ENCODE peak calls at places on chromosome 22, in ten cellular contexts. P is GM23248; G is CD8-positive, alpha-beta memory T cell; V is cardiac muscle cell; J is fibroblast of lung; K is naive thymus-derived CD4-positive, alpha-beta T cell; M is psoas muscle; U is right cardiac atrium; W is upper lobe of right lung; Z is A549. A is an unnamed sample.
A peak's percentile ranks its signal among the peaks of the same experiment; 100 is the strongest.

GRCh38 chr22:39486951-39487825 is 14.9 kb upstream of the MIEF1 start:
- DNase-seq in P (peak; percentile 17), G (no peak), V (no peak), J (no peak), K (no peak), M (no peak), U (peak; percentile 63), W (peak; percentile 64), Z (no peak), A (no peak)

GRCh38 chr22:30262917-30263741 is 3.5 kb downstream of the OSM start:
- DNase-seq in P (peak; percentile 68), G (peak; percentile 84), V (peak; percentile 76), J (peak; percentile 57), K (peak; percentile 61), M (peak; percentile 73), U (peak; percentile 88), W (peak; percentile 84), Z (peak; percentile 67), A (peak; percentile 50)

GRCh38 chr22:32745251-32745995 is 56.1 kb upstream of the TIMP3 start:
- DNase-seq in P (peak; percentile 72), G (no peak), V (peak; percentile 48), J (peak; percentile 78), K (no peak), M (peak; percentile 74), U (peak; percentile 74), W (no peak), Z (no peak), A (no peak)

GRCh38 chr22:49768961-49769690 is 58.5 kb downstream of the BRD1 start:
- DNase-seq in P (no peak), G (peak; percentile 42), V (peak; percentile 83), J (peak; percentile 40), K (no peak), M (peak; percentile 62), U (peak; percentile 79), W (peak; percentile 70), Z (no peak), A (no peak)

GRCh38 chr22:42138122-42138770 is 7.6 kb upstream of the CYP2D6 start:
- DNase-seq in P (no peak), G (no peak), V (no peak), J (no peak), K (no peak), M (no peak), U (no peak), W (peak; percentile 52), Z (no peak), A (no peak)

GRCh38 chr22:32407936-32408335 is 4.1 kb downstream of the RTCB start:
- DNase-seq in P (no peak), G (no peak), V (no peak), J (no peak), K (no peak), M (no peak), U (no peak), W (no peak), Z (no peak), A (peak; percentile 88)

GRCh38 chr22:17303840-17304779 is 65.2 kb upstream of the CECR2 start:
- DNase-seq in P (no peak), G (peak; percentile 77), V (no peak), J (no peak), K (peak; percentile 30), M (no peak), U (no peak), W (no peak), Z (no peak), A (no peak)

GRCh38 chr22:38239101-38239761 is 33.6 kb downstream of the TMEM184B start:
- DNase-seq in P (peak; percentile 98), G (no peak), V (peak; percentile 77), J (peak; percentile 95), K (no peak), M (no peak), U (peak; percentile 56), W (peak; percentile 74), Z (peak; percentile 71), A (peak; percentile 64)

GRCh38 chr22:27880778-27881394 is 38.2 kb downstream of the PITPNB start:
- DNase-seq in P (peak; percentile 76), G (no peak), V (peak; percentile 87), J (peak; percentile 71), K (peak; percentile 26), M (no peak), U (no peak), W (no peak), Z (peak; percentile 52), A (peak; percentile 64)

GRCh38 chr22:47484960-47485571 is 722.6 kb downstream of the TBC1D22A start:
- DNase-seq in P (no peak), G (no peak), V (no peak), J (no peak), K (no peak), M (no peak), U (no peak), W (no peak), Z (no peak), A (no peak)

DNA sequence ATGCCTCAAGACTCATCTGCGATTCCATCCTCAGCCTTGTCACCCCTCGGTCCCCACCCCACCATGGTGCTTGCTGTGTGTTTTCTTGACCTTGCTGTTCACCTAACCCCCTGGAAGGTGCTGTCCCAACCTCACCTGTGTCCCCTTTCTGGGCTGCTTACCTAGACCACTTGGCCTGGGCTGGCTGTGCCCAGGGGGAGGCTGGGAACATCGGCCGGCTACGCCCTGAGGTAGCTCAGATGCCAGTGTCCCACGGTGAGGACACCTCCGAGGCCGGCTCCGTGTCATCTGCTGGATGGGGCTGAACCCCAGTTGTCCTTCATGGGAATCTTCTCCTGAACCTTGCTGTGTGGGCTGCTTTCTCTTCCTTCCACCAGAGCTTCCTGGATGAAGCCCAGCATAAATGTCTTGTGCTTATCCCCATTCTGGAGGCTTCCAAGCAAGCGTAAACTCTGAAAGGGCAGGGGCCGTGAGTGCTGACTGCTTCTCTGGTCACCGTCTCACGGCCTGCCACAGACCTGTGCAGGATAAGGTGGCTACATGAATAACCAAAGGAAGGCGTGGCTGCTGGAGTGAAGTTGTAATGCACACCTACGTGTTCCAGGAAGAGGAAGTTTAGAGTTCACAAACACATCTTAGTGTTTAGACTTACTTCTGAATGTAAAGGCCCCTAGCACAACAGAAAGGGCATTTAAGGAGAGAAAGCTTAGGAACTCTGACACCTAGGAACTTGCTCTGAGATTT is 724.3 kb downstream of the TBC1D22A start:
- DNase-seq in P (no peak), G (no peak), V (no peak), J (no peak), K (no peak), M (no peak), U (no peak), W (no peak), Z (no peak), A (peak; percentile 15)
- H3K9me3 ChIP-seq in P (no peaks in the 10 kb centered on the region), G (no peaks in the 10 kb centered on the region), V (no peaks in the 10 kb centered on the region), J (no peaks in the 10 kb centered on the region), K (no peaks in the 10 kb centered on the region), M (no peaks in the 10 kb centered on the region), U (no peaks in the 10 kb centered on the region), W (no peaks in the 10 kb centered on the region), Z (no peaks in the 10 kb centered on the region), A (no peaks in the 10 kb centered on the region)

DNA sequence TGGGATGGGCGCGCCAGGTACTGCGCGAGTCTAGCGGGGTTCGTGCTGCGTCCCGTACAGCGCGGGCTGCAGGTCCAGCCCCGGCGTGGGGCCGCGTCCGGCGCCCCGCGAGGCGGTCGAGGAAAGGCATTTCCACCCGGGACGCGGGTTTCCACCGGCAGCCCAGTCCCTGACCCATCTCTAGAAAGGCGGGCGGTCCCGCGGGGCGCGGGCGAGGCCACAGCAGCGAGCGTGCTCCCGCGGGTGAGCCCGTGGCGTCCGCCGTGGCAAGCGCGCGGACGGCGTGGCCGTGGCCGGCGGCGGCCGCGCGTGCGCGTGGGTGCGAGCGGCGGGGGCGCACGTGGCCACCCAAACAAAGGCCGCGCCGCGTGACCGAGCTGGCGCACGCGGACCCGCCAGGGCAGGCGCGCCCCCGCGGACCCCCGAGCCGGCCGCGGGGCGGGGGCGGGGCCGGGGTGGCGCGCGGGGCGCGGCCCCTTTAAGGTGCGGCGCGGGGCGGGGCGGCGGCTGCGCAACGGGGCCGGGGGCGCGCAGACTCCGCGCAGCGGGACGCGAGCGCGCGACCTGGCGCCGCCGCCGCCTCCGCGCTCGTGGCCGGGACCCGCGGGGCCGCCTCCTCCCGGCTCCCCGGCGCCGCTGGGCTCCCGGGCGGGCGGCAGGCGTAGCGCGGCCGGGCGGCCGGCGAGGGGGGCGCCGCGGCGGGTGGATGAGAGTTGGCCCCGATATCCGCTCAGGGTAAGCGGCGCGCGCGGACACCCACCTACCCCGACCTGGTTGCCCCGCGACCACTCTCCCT is 39.3 kb upstream of the CELSR1 start:
- DNase-seq in P (peak; percentile 84), G (peak; percentile 70), V (peak; percentile 69), J (peak; percentile 55), K (peak; percentile 62), M (peak; percentile 64), U (peak; percentile 88), W (peak; percentile 81), Z (no peak), A (peak; percentile 60)
- H3K27ac ChIP-seq in P (no peak overlapping the region), G (peak overlapping the region; percentile 31), V (peak overlapping the region; percentile 10), J (no peak overlapping the region), K (peak overlapping the region; percentile 37), M (peak overlapping the region; percentile 81), U (peak overlapping the region; percentile 62), W (peak overlapping the region; percentile 63), Z (peak overlapping the region; percentile 99), A (peak overlapping the region; percentile 94)

DNA sequence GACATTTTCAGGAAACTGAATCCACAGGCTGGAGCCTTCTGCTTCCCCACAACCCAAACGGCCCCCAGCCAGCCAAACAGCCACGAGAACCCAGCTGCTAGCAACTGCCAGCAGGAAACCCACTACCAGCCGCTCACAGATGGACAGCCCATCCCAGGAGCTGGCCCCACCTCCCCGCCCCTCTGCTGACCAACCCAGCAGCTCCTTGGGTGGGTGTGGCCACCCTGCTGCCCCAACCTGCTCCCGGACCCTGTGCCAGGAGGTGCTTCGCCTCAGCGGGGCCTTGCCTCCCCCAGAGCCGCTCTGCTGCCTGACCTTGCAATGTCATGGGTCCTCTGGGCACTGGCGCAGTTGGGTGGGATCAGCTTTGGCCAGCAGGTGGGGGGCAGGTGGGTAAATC is 8.2 kb upstream of the CCDC188 start:
- DNase-seq in P (no peak), G (no peak), V (no peak), J (no peak), K (no peak), M (no peak), U (no peak), W (no peak), Z (no peak), A (no peak)
- H3K4me3 ChIP-seq in P (no peak overlapping the region), G (no peak overlapping the region), V (no peak overlapping the region), J (no peak overlapping the region), K (no peak overlapping the region), M (no peak overlapping the region), U (no peak overlapping the region), W (no peak overlapping the region), Z (no peak overlapping the region), A (no peak overlapping the region)

GRCh38 chr22:47228767-47229166 is 466.3 kb downstream of the TBC1D22A start:
- DNase-seq in P (peak; percentile 4), G (no peak), V (no peak), J (no peak), K (no peak), M (no peak), U (no peak), W (no peak), Z (no peak), A (no peak)
- H3K9me3 ChIP-seq in P (no peaks in the 10 kb centered on the region), G (no peaks in the 10 kb centered on the region), V (no peaks in the 10 kb centered on the region), J (no peaks in the 10 kb centered on the region), K (no peaks in the 10 kb centered on the region), M (peaks cover 10% of the 10 kb centered on the region), U (peaks cover 9% of the 10 kb centered on the region), W (peaks cover 5% of the 10 kb centered on the region), Z (no peaks in the 10 kb centered on the region), A (no peaks in the 10 kb centered on the region)

A was measured in small intestine.